ENCODE peak calls at places on chromosomes 3 and 15, in six cellular contexts. T is brain microvascular endothelial cell, W is OCI-LY7, H is PC-9, X is HepG2, K is body of pancreas. C is an unnamed sample.
A peak's percentile ranks its signal among the peaks of the same experiment; 100 is the strongest.

GRCh38 chr3:135503429-135504083 is 462.0 kb upstream of the PPP2R3A start:
- DNase-seq in T (peak; percentile 70), W (peak; percentile 25), H (peak; percentile 55), X (peak; percentile 20), K (peak; percentile 70), C (peak; percentile 57)

GRCh38 chr3:87200059-87200458 is 27.1 kb upstream of the CHMP2B start:
- DNase-seq in T (no peak), W (no peak), H (no peak), X (no peak), K (no peak), C (no peak)

GRCh38 chr3:152638217-152638616 is 196.7 kb upstream of the P2RY1 start:
- DNase-seq in T (no peak), W (no peak), H (no peak), X (no peak), K (no peak), C (no peak)

GRCh38 chr3:34213481-34213880 is 415.1 kb downstream of the PDCD6IP start:
- DNase-seq in T (no peak), W (no peak), H (no peak), X (no peak), K (peak; percentile 43), C (no peak)

GRCh38 chr3:71111784-71112440 is 471.6 kb downstream of the FOXP1 start:
- DNase-seq in T (peak; percentile 89), W (no peak), H (no peak), X (peak; percentile 55), K (no peak), C (peak; percentile 71)

GRCh38 chr3:150303776-150304175 is 104.3 kb upstream of the TSC22D2 start:
- DNase-seq in T (no peak), W (peak; percentile 3), H (no peak), X (peak; percentile 20), K (peak; percentile 73), C (no peak)

GRCh38 chr3:126544596-126545281 is 14.0 kb downstream of the C3orf22 start:
- DNase-seq in T (no peak), W (no peak), H (no peak), X (no peak), K (peak; percentile 4), C (no peak)

GRCh38 chr3:46422617-46423016 is 15.6 kb downstream of the CCRL2 start:
- DNase-seq in T (no peak), W (no peak), H (peak; percentile 79), X (no peak), K (no peak), C (peak; percentile 82)

GRCh38 chr3:9168230-9168629 is 81.2 kb downstream of the SRGAP3 start:
- DNase-seq in T (no peak), W (peak; percentile 78), H (no peak), X (no peak), K (no peak), C (no peak)

GRCh38 chr15:93030430-93031102 is 58.4 kb downstream of the RGMA start:
- DNase-seq in T (peak; percentile 61), W (peak; percentile 69), H (peak; percentile 68), X (peak; percentile 50), K (peak; percentile 81), C (peak; percentile 81)

GRCh38 chr15:38149315-38149714 is 103.3 kb upstream of the SPRED1 start:
- DNase-seq in T (no peak), W (no peak), H (no peak), X (no peak), K (no peak), C (no peak)

GRCh38 chr3:11989383-11990050 is 14.7 kb upstream of the SYN2 start:
- DNase-seq in T (no peak), W (no peak), H (no peak), X (no peak), K (no peak), C (no peak)

GRCh38 chr3:150666167-150666566 is 37.6 kb downstream of the ERICH6 start:
- DNase-seq in T (no peak), W (no peak), H (no peak), X (no peak), K (no peak), C (no peak)

GRCh38 chr3:130787422-130788068 is 40.9 kb upstream of the PIK3R4 start:
- DNase-seq in T (no peak), W (no peak), H (no peak), X (no peak), K (no peak), C (no peak)

GRCh38 chr3:61725851-61726333 is 164.5 kb downstream of the PTPRG start:
- DNase-seq in T (peak; percentile 86), W (no peak), H (no peak), X (peak; percentile 95), K (no peak), C (no peak)

GRCh38 chr3:71979155-71979554 is 194.2 kb upstream of the PROK2 start:
- DNase-seq in T (no peak), W (no peak), H (no peak), X (no peak), K (no peak), C (no peak)

DNA sequence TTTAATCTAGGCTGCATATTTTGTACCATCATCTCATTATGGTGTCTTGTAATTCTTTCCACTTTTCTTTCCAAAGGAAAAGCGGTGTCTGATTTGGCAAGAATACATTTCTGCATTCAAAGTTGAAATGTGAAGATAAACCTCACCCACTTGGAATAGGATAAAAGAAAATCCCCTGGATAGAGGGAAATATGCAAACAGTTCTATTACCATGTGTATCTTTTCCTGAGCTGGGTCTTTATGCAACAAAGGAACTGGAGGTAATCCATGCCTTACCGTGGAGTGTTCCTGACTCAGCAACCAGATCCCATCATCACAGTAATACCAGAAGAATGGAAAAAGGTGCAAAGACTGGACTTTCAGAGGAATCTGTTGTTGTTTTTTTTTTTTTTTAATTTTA is 55.4 kb upstream of the ADAMTS9 start:
- DNase-seq in T (no peak), W (no peak), H (no peak), X (no peak), K (no peak), C (no peak)
- H3K27ac ChIP-seq in T (no peak overlapping the region), W (no peak overlapping the region), H (no peak overlapping the region), X (no peak overlapping the region), K (no peak overlapping the region), C (no peak overlapping the region)

GRCh38 chr3:192183109-192183508 is 544.2 kb downstream of the FGF12 start:
- DNase-seq in T (no peak), W (peak; percentile 91), H (no peak), X (no peak), K (no peak), C (no peak)
- TF ChIP-seq CTCF in T (no peak), W (no peak), H (no peak), X (no peak), K (no peak), C (no peak)

GRCh38 chr15:91866371-91866905 is 12.9 kb downstream of the SLCO3A1 start:
- DNase-seq in T (no peak), W (no peak), H (peak; percentile 58), X (no peak), K (no peak), C (peak; percentile 96)
- H3K27ac ChIP-seq in T (no peak overlapping the region), W (no peak overlapping the region), H (peak overlapping the region; percentile 95), X (no peak overlapping the region), K (peak overlapping the region; percentile 39), C (peak overlapping the region; percentile 99)

GRCh38 chr3:52451237-52452083 is 2.4 kb downstream of the TNNC1 start:
- DNase-seq in T (no peak), W (no peak), H (no peak), X (peak; percentile 77), K (no peak), C (no peak)
- TF ChIP-seq CTCF in T (no peak), W (no peak), H (no peak), X (no peak), K (no peak), C (no peak)

C was measured in RWPE1.